ENCODE peak calls at places on chromosomes 7 and 10, in five cellular contexts. B is SK-N-SH, Z is H1, T is GM12878, Y is K562. M is an unnamed sample.

GRCh38 chr7:158043461-158044155 is 544.0 kb downstream of the PTPRN2 start:
- DNase-seq in B (no peak), Y (no peak), Z (no peak), T (no peak), M (no peak)

GRCh38 chr10:110408203-110408871 is 89.4 kb upstream of the DUSP5 start:
- DNase-seq in Z (no peak), T (no peak), B (no peak), Y (no peak), M (no peak)

GRCh38 chr7:128737867-128738390 is 1.2 kb upstream of the CALU start:
- DNase-seq in B (no peak), Y (peak), Z (no peak), T (no peak), M (no peak)

GRCh38 chr10:12504628-12505027 is 155.3 kb downstream of the CAMK1D start:
- DNase-seq in T (no peak), Y (no peak), B (no peak), Z (no peak), M (no peak)

GRCh38 chr7:47572939-47573757 is 8.8 kb downstream of the TNS3 start:
- DNase-seq in B (no peak), T (no peak), Y (no peak), Z (no peak), M (no peak)

GRCh38 chr10:119313645-119314044 is 106.3 kb downstream of the GRK5 start:
- DNase-seq in Z (no peak), B (no peak), T (peak), Y (peak), M (peak)

GRCh38 chr7:158527495-158527894 is 60.1 kb downstream of the PTPRN2 start:
- DNase-seq in T (no peak), Y (no peak), Z (no peak), B (no peak), M (no peak)

GRCh38 chr10:6721480-6721879 is 141.4 kb upstream of the PRKCQ start:
- DNase-seq in T (no peak), Y (no peak), Z (no peak), B (peak), M (no peak)

GRCh38 chr7:110877086-110877485 is 213.8 kb upstream of the LRRN3 start:
- DNase-seq in T (no peak), Z (no peak), Y (no peak), B (no peak), M (no peak)

GRCh38 chr10:71597821-71598498 is 121.6 kb downstream of the C10orf105 start:
- DNase-seq in Z (no peak), T (no peak), B (no peak), Y (no peak), M (peak)

GRCh38 chr7:112945046-112945445 is 141.6 kb downstream of the GPR85 start:
- DNase-seq in Z (no peak), Y (no peak), T (no peak), B (no peak), M (no peak)

GRCh38 chr10:29181936-29182335 is 106.9 kb upstream of the LYZL1 start:
- DNase-seq in T (no peak), B (no peak), Z (no peak), Y (no peak), M (no peak)

GRCh38 chr7:147803151-147803550 is 787.4 kb upstream of the C7orf33 start:
- DNase-seq in Y (no peak), T (no peak), B (no peak), Z (no peak), M (no peak)

GRCh38 chr7:147805996-147806576 is 784.5 kb upstream of the C7orf33 start:
- DNase-seq in Y (no peak), T (no peak), B (no peak), Z (no peak), M (no peak)

GRCh38 chr7:147803625-147804024 is 786.9 kb upstream of the C7orf33 start:
- DNase-seq in B (peak), Y (no peak), Z (no peak), T (no peak), M (no peak)

GRCh38 chr7:147809785-147810184 is 780.8 kb upstream of the C7orf33 start:
- DNase-seq in Z (no peak), B (no peak), T (no peak), Y (no peak), M (no peak)

DNA sequence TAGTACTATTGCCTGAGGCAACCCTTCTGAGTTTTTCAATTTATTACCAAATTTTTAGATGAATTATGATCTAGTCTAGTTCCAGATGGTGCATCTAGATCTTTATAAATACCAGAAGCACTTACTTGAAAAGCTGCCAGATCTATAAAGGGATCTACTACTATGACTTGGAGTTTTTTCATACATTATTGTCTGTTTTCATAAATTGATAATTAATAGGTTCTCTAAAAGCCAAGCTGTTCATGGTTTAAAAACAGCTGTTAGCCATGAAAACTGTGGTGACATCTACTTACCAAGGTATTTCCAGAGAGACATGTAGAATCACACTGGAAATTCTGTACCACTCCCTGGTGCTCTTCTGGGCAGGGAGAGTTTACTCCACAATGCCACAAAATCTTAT is 786.5 kb upstream of the C7orf33 start:
- DNase-seq in Z (no peak), B (peak), T (no peak), Y (no peak), M (no peak)
- TF ChIP-seq TAF1 in Z (no peak), B (no peak), T (no peak), Y (no peak), M (no peak)

DNA sequence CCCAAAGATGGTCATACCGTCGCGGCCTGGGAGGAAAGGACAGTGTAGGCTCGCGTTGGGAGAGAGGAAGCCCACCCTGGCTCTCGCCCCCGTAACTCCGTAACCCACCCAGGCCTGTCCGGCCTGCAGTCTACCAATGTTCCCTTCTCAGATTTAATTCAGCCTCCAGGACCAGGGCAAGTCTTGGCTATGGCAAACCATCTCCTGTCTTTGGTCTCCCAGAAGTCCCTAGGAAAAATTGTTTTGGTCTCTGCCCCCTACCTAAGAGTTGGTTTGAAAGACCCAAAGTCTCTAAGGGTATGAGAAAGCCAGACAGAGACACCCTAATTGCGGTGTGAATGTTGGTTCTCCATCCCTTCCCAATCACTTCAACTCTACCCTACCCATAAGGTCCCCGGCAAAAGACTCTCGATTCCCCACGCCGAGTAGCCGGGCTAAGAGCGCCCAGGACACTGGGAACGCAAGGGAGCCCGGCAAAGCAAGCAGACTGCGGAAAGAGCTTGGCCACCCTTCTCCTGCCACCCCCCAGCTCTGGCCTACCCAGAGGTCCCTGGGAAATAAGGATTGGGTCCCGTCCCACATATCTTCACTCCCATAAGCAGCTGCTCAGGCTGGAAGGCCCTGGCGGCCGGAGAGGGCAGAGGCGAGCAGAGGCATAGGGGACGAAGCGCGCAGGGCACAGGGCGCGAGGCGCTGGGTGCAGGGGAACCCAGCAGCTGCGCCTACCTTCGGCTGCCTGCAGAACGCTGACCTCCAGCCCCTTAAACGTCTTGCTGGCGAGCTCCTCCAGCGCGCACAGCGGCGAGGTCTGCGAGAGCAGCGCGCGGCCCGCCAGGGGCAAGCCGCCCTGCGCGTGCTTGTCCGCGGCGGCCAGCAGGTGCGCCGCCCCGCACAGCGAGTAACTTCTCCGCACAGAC is 1.2 kb downstream of the LBX1 start:
- DNase-seq in T (no peak), B (peak), Z (no peak), Y (no peak), M (no peak)
- TF ChIP-seq TAF1 in T (no peak), B (no peak), Z (no peak), Y (no peak), M (no peak)

GRCh38 chr7:39595102-39595620 is 28.2 kb upstream of the RALA start:
- DNase-seq in B (no peak), Y (peak), Z (no peak), T (no peak), M (no peak)

GRCh38 chr7:39589323-39590111 is 23.3 kb downstream of the YAE1 start:
- DNase-seq in T (peak), Z (peak), Y (peak), B (no peak), M (no peak)

GRCh38 chr7:39587393-39587792 is 21.2 kb downstream of the YAE1 start:
- DNase-seq in B (no peak), Z (no peak), Y (no peak), T (no peak), M (no peak)

GRCh38 chr7:39588401-39588800 is 22.2 kb downstream of the YAE1 start:
- DNase-seq in Z (no peak), T (no peak), Y (no peak), B (no peak), M (no peak)

GRCh38 chr7:39592586-39592985 is 26.4 kb downstream of the YAE1 start:
- DNase-seq in Z (no peak), Y (no peak), B (no peak), T (no peak), M (no peak)
- TF ChIP-seq TAF1 in Z (no peak), Y (no peak), B (no peak), T (no peak), M (no peak)

DNA sequence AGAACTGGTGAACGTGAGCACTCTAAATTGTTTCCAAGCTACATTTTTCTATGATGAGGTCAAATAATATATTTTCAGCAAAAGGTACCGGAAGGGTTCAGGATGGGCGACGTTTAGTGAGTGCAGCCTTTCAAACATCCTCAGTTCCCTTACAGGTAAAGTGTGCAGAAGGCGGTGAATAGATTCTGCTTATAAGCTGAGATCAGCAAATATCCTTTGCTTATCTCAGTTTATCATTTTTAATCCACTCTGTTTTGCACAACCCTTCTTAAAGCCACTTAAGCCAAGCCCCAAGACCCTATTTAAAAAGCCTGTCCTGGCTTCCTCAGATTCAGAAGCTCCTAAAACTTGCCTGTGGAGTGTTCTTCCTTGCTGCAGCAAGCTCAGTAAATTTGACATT is 103.1 kb upstream of the DGKB start:
- DNase-seq in Z (no peak), T (no peak), B (no peak), Y (no peak), M (no peak)
- TF ChIP-seq TAF1 in Z (no peak), T (no peak), B (no peak), Y (no peak), M (no peak)

DNA sequence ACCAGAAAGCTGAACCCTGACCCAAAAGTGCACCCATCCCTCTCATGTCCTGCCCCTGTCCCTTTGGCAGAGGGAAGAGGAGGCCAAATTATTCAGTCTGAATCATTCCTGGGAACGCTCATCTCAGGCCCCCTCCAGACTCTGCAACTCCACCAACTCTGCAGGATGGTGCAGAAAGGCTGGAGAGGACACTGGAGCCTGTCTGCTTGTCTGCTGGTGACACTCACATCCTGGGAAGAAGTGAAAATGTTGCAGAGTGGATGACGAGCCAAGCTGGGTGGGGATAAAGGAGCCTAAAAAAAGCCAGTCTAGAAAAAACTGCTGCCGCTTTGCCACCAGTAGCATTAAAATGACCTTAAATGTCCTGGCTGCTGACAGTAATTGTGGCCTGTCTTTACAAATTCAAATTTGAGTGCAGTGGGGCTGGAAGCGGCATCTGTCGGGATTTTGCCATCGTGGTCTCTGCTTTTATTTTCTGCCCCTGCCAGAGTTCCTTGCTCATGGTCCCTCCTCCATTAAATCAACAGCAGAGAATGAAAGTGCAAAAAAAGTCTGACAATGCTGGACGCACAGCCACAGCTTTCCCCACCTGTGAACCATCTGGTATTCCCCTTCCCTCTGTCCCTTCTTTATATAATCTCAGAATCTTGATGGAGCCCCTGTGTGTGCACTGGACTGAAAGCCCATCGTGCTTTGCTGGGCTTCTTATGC is 63.9 kb downstream of the STK17A start:
- DNase-seq in B (peak), Z (no peak), T (no peak), Y (no peak), M (no peak)
- TF ChIP-seq TAF1 in B (peak), Z (no peak), T (no peak), Y (no peak), M (no peak)

DNA sequence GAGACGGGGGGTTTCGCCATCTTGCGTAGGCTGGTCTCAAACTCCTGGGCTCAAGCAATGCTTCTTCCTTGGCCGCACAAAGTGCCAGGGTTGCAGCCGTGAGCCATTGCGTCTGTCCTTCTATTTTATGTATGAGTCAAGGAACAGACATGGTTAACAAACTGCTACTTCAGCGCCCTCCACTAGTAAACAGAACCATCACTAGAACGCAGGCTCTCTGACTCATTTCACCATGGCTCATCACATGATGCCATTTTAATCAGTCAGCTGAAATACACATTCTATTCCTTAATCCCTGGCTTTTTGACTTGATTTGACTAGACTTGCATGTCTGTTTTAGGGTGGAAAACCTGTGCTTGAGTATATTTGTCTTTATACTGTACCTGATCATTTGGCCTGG is 41.3 kb downstream of the CELF2 start:
- DNase-seq in Y (no peak), B (no peak), T (no peak), Z (no peak), M (no peak)
- TF ChIP-seq TAF1 in Y (no peak), B (no peak), T (no peak), Z (no peak), M (no peak)

GRCh38 chr7:69208848-69209247 is 389.4 kb upstream of the AUTS2 start:
- DNase-seq in T (peak), Y (no peak), Z (no peak), B (no peak), M (no peak)
- TF ChIP-seq TAF1 in T (no peak), Y (no peak), Z (no peak), B (no peak), M (no peak)

DNA sequence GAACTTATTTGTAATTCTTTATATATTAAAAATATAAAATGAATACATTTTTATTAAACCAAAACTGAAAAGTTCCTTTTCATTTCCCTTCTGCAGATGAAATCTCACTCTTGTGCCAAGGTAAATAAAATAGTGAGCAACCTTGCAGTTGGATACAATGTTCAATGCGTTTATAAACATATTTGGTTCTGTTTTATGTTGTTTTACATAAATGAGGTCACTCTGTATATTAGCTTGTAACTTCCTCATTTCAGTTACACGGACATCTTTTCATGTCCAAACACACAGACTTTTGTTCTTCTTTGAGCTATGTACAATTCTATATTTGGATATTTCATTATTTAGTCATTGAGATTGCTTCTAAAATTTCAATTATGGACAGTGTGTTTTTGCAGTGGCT is 107.7 kb downstream of the BBS9 start:
- DNase-seq in Z (no peak), Y (no peak), T (no peak), B (no peak), M (no peak)
- TF ChIP-seq TAF1 in Z (no peak), Y (no peak), T (no peak), B (no peak), M (no peak)

DNA sequence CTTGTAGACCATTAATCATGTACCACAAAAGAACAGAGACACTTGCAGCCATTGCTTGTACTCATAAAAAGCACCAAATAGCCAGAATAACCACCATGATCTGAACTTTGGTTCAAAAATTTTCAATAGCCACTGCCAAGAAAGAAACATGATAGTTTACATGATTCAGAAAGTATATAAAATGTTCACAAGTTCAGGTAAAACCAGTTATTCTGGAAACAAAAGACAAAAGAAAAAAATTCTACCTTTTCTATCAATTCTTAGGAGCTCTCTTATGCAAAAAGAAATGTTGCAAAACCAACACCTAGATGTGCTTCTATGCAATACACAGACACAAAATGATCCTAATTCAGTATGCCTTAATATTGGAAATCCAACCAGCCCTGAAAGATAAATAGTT is 108.7 kb downstream of the PCLO start:
- DNase-seq in Y (no peak), B (no peak), Z (no peak), T (no peak), M (no peak)
- TF ChIP-seq TAF1 in Y (no peak), B (no peak), Z (no peak), T (no peak), M (no peak)